ENCODE peak calls at places on chromosomes 4 and X, in four cellular contexts. D, C, P and T are unnamed samples.

GRCh38 chrX:151973851-151974335 is 583 bp downstream of the GABRE start:
- DNase-seq in D (peak), C (no peak), P (peak), T (peak)

GRCh38 chr4:63618883-63619573 is 790.2 kb downstream of the TECRL start:
- DNase-seq in D (no peak), C (no peak), P (no peak), T (no peak)

GRCh38 chr4:79141530-79141929 is 184.3 kb downstream of the NAA11 start:
- DNase-seq in D (peak), C (peak), P (no peak), T (peak)

GRCh38 chr4:144709159-144709558 is 63.2 kb downstream of the HHIP start:
- DNase-seq in D (no peak), C (peak), P (no peak), T (peak)

GRCh38 chrX:136975642-136976518 is 57.9 kb downstream of the GPR101 start:
- DNase-seq in D (no peak), C (no peak), P (no peak), T (no peak)

GRCh38 chr4:121696140-121696640 is 590 bp downstream of the ANXA5 start:
- DNase-seq in D (peak), C (peak), P (peak), T (peak)

GRCh38 chrX:32614707-32615106 is 596.6 kb downstream of the DMD start:
- DNase-seq in D (no peak), C (no peak), P (no peak), T (no peak)

GRCh38 chr4:9602389-9602914 is 158.2 kb downstream of the DEFB131A start:
- DNase-seq in D (no peak), C (no peak), P (no peak), T (no peak)

GRCh38 chr4:78645853-78646757 is 94.5 kb downstream of the ANXA3 start:
- DNase-seq in D (peak), C (peak), P (no peak), T (peak)

GRCh38 chr4:10117424-10118354 is 1.1 kb upstream of the WDR1 start:
- DNase-seq in D (no peak), C (peak), P (peak), T (no peak)

GRCh38 chrX:110145854-110146253 is 142.9 kb downstream of the TMEM164 start:
- DNase-seq in D (no peak), C (peak), P (peak), T (peak)

GRCh38 chrX:70455366-70456202 is 10.9 kb downstream of the DLG3 start:
- DNase-seq in D (no peak), C (no peak), P (peak), T (no peak)

GRCh38 chr4:153292897-153293674 is 51.4 kb upstream of the MND1 start:
- DNase-seq in D (no peak), C (peak), P (no peak), T (no peak)

GRCh38 chrX:94053575-94053974 is 379.6 kb downstream of the FAM133A start:
- DNase-seq in D (no peak), C (no peak), P (no peak), T (peak)

GRCh38 chr4:107283587-107284559 is 247.8 kb upstream of the DKK2 start:
- DNase-seq in D (peak), C (peak), P (no peak), T (peak)

GRCh38 chr4:15373363-15373762 is 54.5 kb upstream of the C1QTNF7 start:
- DNase-seq in D (no peak), C (no peak), P (no peak), T (no peak)

GRCh38 chrX:19889582-19890342 is 2.4 kb upstream of the SH3KBP1 start:
- DNase-seq in D (no peak), C (peak), P (peak), T (peak)
- TF ChIP-seq CTCF in D (no peak), C (peak), P (peak), T (no peak)

DNA sequence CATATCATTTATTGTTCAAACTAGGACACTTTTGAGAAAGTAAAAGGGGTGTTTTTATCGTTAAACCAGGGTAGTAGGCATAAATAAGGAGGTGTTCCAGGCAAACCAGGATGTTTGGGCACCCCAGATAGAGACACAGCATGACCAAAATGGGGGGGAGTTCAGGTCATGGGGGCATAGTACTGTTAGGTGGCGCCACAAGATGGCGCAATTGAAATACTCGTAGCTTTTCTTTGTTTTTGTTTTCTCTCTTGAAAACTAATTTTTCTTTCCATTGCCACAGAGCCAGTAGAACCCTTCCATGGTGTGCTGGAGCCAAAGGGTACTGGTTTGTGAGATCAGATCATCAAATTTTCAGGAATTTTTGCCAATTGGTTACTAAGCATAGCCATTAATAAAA is 283.4 kb downstream of the BCOR start:
- DNase-seq in D (no peak), C (peak), P (peak), T (peak)
- TF ChIP-seq CTCF in D (no peak), C (peak), P (peak), T (peak)

GRCh38 chr4:119629142-119629471 is 503 bp upstream of the PDE5A start:
- DNase-seq in D (no peak), C (no peak), P (no peak), T (no peak)

GRCh38 chr4:119628281-119629141 is at the start of gene PDE5A:
- DNase-seq in D (peak), C (peak), P (peak), T (peak)

GRCh38 chr4:119626943-119627266 is 1.7 kb downstream of the PDE5A start:
- DNase-seq in D (no peak), C (no peak), P (no peak), T (no peak)

GRCh38 chr4:119626420-119626819 is 2.2 kb downstream of the PDE5A start:
- DNase-seq in D (no peak), C (no peak), P (no peak), T (no peak)

GRCh38 chr4:119627267-119628190 is 1.1 kb downstream of the PDE5A start:
- DNase-seq in D (peak), C (peak), P (peak), T (peak)
- TF ChIP-seq CTCF in D (no peak), C (peak), P (peak), T (peak)

GRCh38 chr4:74038161-74039064 is at the start of gene CXCL3:
- DNase-seq in D (peak), C (peak), P (peak), T (peak)
- TF ChIP-seq CTCF in D (no peak), C (peak), P (no peak), T (peak)

GRCh38 chrX:106863697-106864096 is 39.4 kb downstream of the RIPPLY1 start:
- DNase-seq in D (no peak), C (no peak), P (no peak), T (no peak)

GRCh38 chrX:106862972-106863688 is 40.0 kb downstream of the RIPPLY1 start:
- DNase-seq in D (no peak), C (peak), P (peak), T (peak)
- TF ChIP-seq CTCF in D (no peak), C (peak), P (peak), T (peak)